ENCODE peak calls at places on chromosomes 1 and 21, in five cellular contexts. D is COR-L47, C is RWPE2, H is NCI-H748 treated with DMSO at 0.1 percent for 48 hours, S is EL. J is an unnamed sample.

GRCh38 chr1:27116697-27117096 is 38.2 kb downstream of the SLC9A1 start:
- DNase-seq in S (peak; percentile 46), D (no peak), C (no peak), H (no peak), J (no peak)

GRCh38 chr1:236753554-236753953 is 41.5 kb upstream of the MTR start:
- DNase-seq in H (no peak), C (no peak), S (peak; percentile 30), D (peak; percentile 38), J (no peak)

GRCh38 chr1:43572551-43572950 is 41.9 kb downstream of the PTPRF start:
- DNase-seq in D (no peak), C (no peak), S (no peak), H (no peak), J (no peak)

GRCh38 chr1:81453345-81453703 is 347.4 kb upstream of the ADGRL2 start:
- DNase-seq in C (no peak), S (no peak), H (peak; percentile 86), D (no peak), J (no peak)

GRCh38 chr1:29238601-29238964 is 2.3 kb downstream of the PTPRU start:
- DNase-seq in S (no peak), H (no peak), D (no peak), C (no peak), J (no peak)

GRCh38 chr1:36966242-36966641 is 68.1 kb downstream of the GRIK3 start:
- DNase-seq in H (no peak), D (no peak), S (no peak), C (no peak), J (no peak)

GRCh38 chr21:31354122-31354521 is 10.1 kb upstream of the TIAM1 start:
- DNase-seq in S (no peak), D (no peak), H (no peak), C (no peak), J (no peak)

GRCh38 chr1:161803181-161803580 is 37.1 kb downstream of the ATF6 start:
- DNase-seq in H (no peak), S (no peak), C (no peak), D (no peak), J (no peak)

GRCh38 chr1:239125027-239125426 is 261.3 kb upstream of the CHRM3 start:
- DNase-seq in D (no peak), S (peak; percentile 52), C (no peak), H (no peak), J (no peak)

GRCh38 chr1:5509664-5510452 is 482.4 kb downstream of the NPHP4 start:
- DNase-seq in S (peak; percentile 29), H (peak; percentile 22), C (no peak), D (peak; percentile 38), J (peak; percentile 88)

GRCh38 chr1:88777604-88778149 is 93.6 kb downstream of the PKN2 start:
- DNase-seq in D (no peak), C (no peak), H (no peak), S (no peak), J (no peak)

GRCh38 chr21:27975514-27975913 is 1008.6 kb upstream of the ADAMTS5 start:
- DNase-seq in H (no peak), S (no peak), D (no peak), C (no peak), J (no peak)

GRCh38 chr21:31397515-31397926 is 53.5 kb upstream of the TIAM1 start:
- DNase-seq in H (no peak), S (no peak), D (peak; percentile 55), C (no peak), J (no peak)

GRCh38 chr1:70762386-70762785 is 285.2 kb downstream of the PTGER3 start:
- DNase-seq in H (no peak), C (no peak), D (no peak), S (no peak), J (no peak)

GRCh38 chr1:118396279-118396678 is 211.3 kb upstream of the SPAG17 start:
- DNase-seq in S (no peak), D (no peak), C (no peak), H (no peak), J (no peak)

GRCh38 chr1:2607681-2608041 is 21.1 kb downstream of the PRXL2B start:
- DNase-seq in H (no peak), D (no peak), S (no peak), C (no peak), J (no peak)

GRCh38 chr1:228735871-228736586 is 750 bp downstream of the RHOU start:
- DNase-seq in H (peak; percentile 10), C (no peak), D (no peak), S (peak; percentile 16), J (no peak)

GRCh38 chr1:50978144-50978851 is 8.3 kb downstream of the CDKN2C start:
- DNase-seq in S (peak; percentile 74), C (no peak), H (peak; percentile 84), D (peak; percentile 94), J (peak; percentile 59)

GRCh38 chr1:155082301-155082940 is 3.8 kb downstream of the EFNA3 start:
- DNase-seq in D (no peak), S (no peak), C (no peak), H (no peak), J (no peak)

GRCh38 chr1:31376374-31377134 is 3.7 kb upstream of the FABP3 start:
- DNase-seq in D (peak; percentile 36), C (no peak), S (peak; percentile 97), H (no peak), J (no peak)

GRCh38 chr21:16870116-16870515 is 642.7 kb upstream of the CXADR start:
- DNase-seq in C (no peak), H (no peak), D (no peak), S (peak; percentile 17), J (no peak)

GRCh38 chr21:45570826-45571601 is 28.8 kb upstream of the SLC19A1 start:
- DNase-seq in D (no peak), H (no peak), S (peak; percentile 74), C (no peak), J (no peak)

GRCh38 chr1:63721531-63722189 is 52.2 kb upstream of the ROR1 start:
- DNase-seq in C (no peak), S (peak; percentile 53), H (no peak), D (peak; percentile 35), J (no peak)

J was measured in GM13976.